ENCODE peak calls at places on chromosomes 2 and 18, in four cellular contexts. Z is substantia nigra, H is AML-193, G is NCI-H748 treated with DMSO at 0.1 percent for 48 hours. Y is an unnamed sample.

GRCh38 chr18:57925706-57926105 is 118.3 kb upstream of the NEDD4L start:
- DNase-seq in Z (no peak), H (no peak), G (no peak), Y (no peak)

GRCh38 chr18:48324651-48325050 is 84.5 kb downstream of the ZBTB7C start:
- DNase-seq in Z (no peak), H (no peak), G (no peak), Y (no peak)

GRCh38 chr2:237282568-237283128 is 131.3 kb downstream of the COL6A3 start:
- DNase-seq in Z (no peak), H (no peak), G (no peak), Y (no peak)

GRCh38 chr18:44945847-44946490 is 265.3 kb downstream of the SETBP1 start:
- DNase-seq in Z (no peak), H (no peak), G (peak; percentile 98), Y (no peak)

GRCh38 chr2:168552450-168552856 is 96.4 kb downstream of the CERS6 start:
- DNase-seq in Z (no peak), H (no peak), G (peak; percentile 76), Y (peak; percentile 71)

GRCh38 chr18:74540689-74541421 is 6.6 kb downstream of the CNDP1 start:
- DNase-seq in Z (peak; percentile 64), H (no peak), G (no peak), Y (no peak)

GRCh38 chr2:128448331-128449225 is 129.9 kb upstream of the HS6ST1 start:
- DNase-seq in Z (no peak), H (no peak), G (no peak), Y (no peak)

GRCh38 chr18:43627833-43628370 is 350.6 kb upstream of the SYT4 start:
- DNase-seq in Z (no peak), H (no peak), G (peak; percentile 97), Y (no peak)

GRCh38 chr2:72719416-72719815 is 106.4 kb downstream of the EXOC6B start:
- DNase-seq in Z (no peak), H (no peak), G (no peak), Y (peak; percentile 1)

GRCh38 chr2:106115250-106115649 is 78.9 kb downstream of the UXS1 start:
- DNase-seq in Z (no peak), H (peak; percentile 28), G (no peak), Y (peak; percentile 36)

GRCh38 chr2:32495139-32495538 is 132.7 kb upstream of the TTC27 start:
- DNase-seq in Z (no peak), H (no peak), G (no peak), Y (no peak)

GRCh38 chr2:195257979-195258378 is 399.0 kb upstream of the SLC39A10 start:
- DNase-seq in Z (no peak), H (no peak), G (no peak), Y (no peak)

GRCh38 chr2:231472816-231473215 is 8.5 kb upstream of the NCL start:
- DNase-seq in Z (no peak), H (no peak), G (no peak), Y (no peak)

Y was measured in KBM-7.